ENCODE peak calls at places on chromosomes 6 and 20, in six cellular contexts. X is lower lobe of right lung, G is keratinocyte, H is HCT116, J is sigmoid colon, U is Caco-2. B is an unnamed sample.

GRCh38 chr20:43843096-43843964 is 71.3 kb upstream of the TOX2 start:
- DNase-seq in X (no peak), G (peak; percentile 21), H (no peak), J (peak; percentile 13), U (peak; percentile 35), B (no peak)

GRCh38 chr6:64113703-64114102 is 478.1 kb downstream of the PHF3 start:
- DNase-seq in X (no peak), G (no peak), H (no peak), J (no peak), U (no peak), B (no peak)

GRCh38 chr6:108606130-108606797 is 45.5 kb downstream of the FOXO3 start:
- DNase-seq in X (no peak), G (no peak), H (no peak), J (no peak), U (no peak), B (no peak)

GRCh38 chr20:8534368-8534767 is 402.3 kb downstream of the PLCB1 start:
- DNase-seq in X (no peak), G (no peak), H (no peak), J (no peak), U (no peak), B (no peak)

GRCh38 chr20:49045440-49046086 is 549 bp upstream of the CSE1L start:
- DNase-seq in X (peak; percentile 68), G (no peak), H (no peak), J (peak; percentile 73), U (no peak), B (no peak)

GRCh38 chr6:154487367-154488275 is 22.9 kb downstream of the CNKSR3 start:
- DNase-seq in X (no peak), G (no peak), H (no peak), J (no peak), U (no peak), B (no peak)

GRCh38 chr6:25934181-25934580 is 3.7 kb upstream of the SLC17A2 start:
- DNase-seq in X (no peak), G (no peak), H (no peak), J (no peak), U (no peak), B (no peak)

GRCh38 chr20:62928246-62928939 is 2.1 kb upstream of the DIDO1 start:
- DNase-seq in X (peak; percentile 18), G (no peak), H (no peak), J (no peak), U (peak; percentile 42), B (no peak)

GRCh38 chr6:51996296-51996947 is 91.0 kb downstream of the PKHD1 start:
- DNase-seq in X (no peak), G (no peak), H (no peak), J (no peak), U (no peak), B (no peak)

GRCh38 chr6:69936674-69937363 is 70.5 kb downstream of the COL19A1 start:
- DNase-seq in X (no peak), G (no peak), H (no peak), J (no peak), U (no peak), B (no peak)

GRCh38 chr6:29887330-29887818 is 55.0 kb upstream of the HLA-A start:
- DNase-seq in X (peak; percentile 74), G (no peak), H (peak; percentile 8), J (peak; percentile 84), U (peak; percentile 48), B (no peak)

GRCh38 chr20:1293641-1294379 is 27.7 kb downstream of the SNPH start:
- DNase-seq in X (no peak), G (no peak), H (no peak), J (peak; percentile 42), U (no peak), B (no peak)

GRCh38 chr6:154197176-154197850 is 158.3 kb downstream of the OPRM1 start:
- DNase-seq in X (no peak), G (no peak), H (no peak), J (no peak), U (no peak), B (no peak)

GRCh38 chr6:135191508-135192255 is 10.6 kb downstream of the MYB start:
- DNase-seq in X (no peak), G (no peak), H (no peak), J (no peak), U (no peak), B (no peak)

GRCh38 chr6:31122803-31123706 is 2.8 kb upstream of the CDSN start:
- DNase-seq in X (peak; percentile 63), G (no peak), H (peak; percentile 72), J (peak; percentile 89), U (no peak), B (peak; percentile 43)

GRCh38 chr6:130466744-130467052 is 100.9 kb downstream of the TMEM200A start:
- DNase-seq in X (no peak), G (no peak), H (no peak), J (no peak), U (no peak), B (no peak)

GRCh38 chr6:19866900-19867627 is 29.9 kb downstream of the ID4 start:
- DNase-seq in X (no peak), G (peak; percentile 26), H (peak; percentile 71), J (no peak), U (no peak), B (no peak)

GRCh38 chr6:72559067-72559466 is 62.8 kb upstream of the KCNQ5 start:
- DNase-seq in X (no peak), G (no peak), H (no peak), J (no peak), U (no peak), B (no peak)

GRCh38 chr20:33788351-33789049 is 22.6 kb upstream of the CHMP4B start:
- DNase-seq in X (no peak), G (no peak), H (no peak), J (no peak), U (no peak), B (no peak)

GRCh38 chr6:81669445-81669844 is 83.0 kb downstream of the TENT5A start:
- DNase-seq in X (no peak), G (no peak), H (no peak), J (no peak), U (no peak), B (no peak)

GRCh38 chr6:192313-192664 is 100.0 kb upstream of the DUSP22 start:
- DNase-seq in X (peak; percentile 26), G (no peak), H (no peak), J (no peak), U (no peak), B (no peak)

GRCh38 chr20:36179170-36179945 is 24.8 kb downstream of the EPB41L1 start:
- DNase-seq in X (no peak), G (no peak), H (no peak), J (no peak), U (no peak), B (no peak)

GRCh38 chr20:13302647-13303425 is 81.8 kb downstream of the ISM1 start:
- DNase-seq in X (no peak), G (no peak), H (peak; percentile 4), J (no peak), U (peak; percentile 71), B (no peak)

GRCh38 chr6:107116328-107116892 is 1.1 kb upstream of the BEND3 start:
- DNase-seq in X (peak; percentile 58), G (no peak), H (no peak), J (peak; percentile 44), U (peak; percentile 42), B (no peak)

GRCh38 chr6:52596371-52597028 is 19.6 kb upstream of the TRAM2 start:
- DNase-seq in X (no peak), G (no peak), H (no peak), J (no peak), U (no peak), B (no peak)

GRCh38 chr6:125511809-125512341 is 210.1 kb upstream of the HDDC2 start:
- DNase-seq in X (no peak), G (no peak), H (no peak), J (no peak), U (no peak), B (no peak)

GRCh38 chr6:157681041-157681650 is 141.9 kb upstream of the SNX9 start:
- DNase-seq in X (no peak), G (no peak), H (no peak), J (no peak), U (no peak), B (no peak)

GRCh38 chr6:166849762-166850181 is 106.6 kb downstream of the RNASET2 start:
- DNase-seq in X (no peak), G (no peak), H (no peak), J (no peak), U (no peak), B (no peak)

GRCh38 chr20:57277398-57278105 is 11.1 kb upstream of the BMP7 start:
- DNase-seq in X (no peak), G (no peak), H (no peak), J (no peak), U (no peak), B (no peak)

DNA sequence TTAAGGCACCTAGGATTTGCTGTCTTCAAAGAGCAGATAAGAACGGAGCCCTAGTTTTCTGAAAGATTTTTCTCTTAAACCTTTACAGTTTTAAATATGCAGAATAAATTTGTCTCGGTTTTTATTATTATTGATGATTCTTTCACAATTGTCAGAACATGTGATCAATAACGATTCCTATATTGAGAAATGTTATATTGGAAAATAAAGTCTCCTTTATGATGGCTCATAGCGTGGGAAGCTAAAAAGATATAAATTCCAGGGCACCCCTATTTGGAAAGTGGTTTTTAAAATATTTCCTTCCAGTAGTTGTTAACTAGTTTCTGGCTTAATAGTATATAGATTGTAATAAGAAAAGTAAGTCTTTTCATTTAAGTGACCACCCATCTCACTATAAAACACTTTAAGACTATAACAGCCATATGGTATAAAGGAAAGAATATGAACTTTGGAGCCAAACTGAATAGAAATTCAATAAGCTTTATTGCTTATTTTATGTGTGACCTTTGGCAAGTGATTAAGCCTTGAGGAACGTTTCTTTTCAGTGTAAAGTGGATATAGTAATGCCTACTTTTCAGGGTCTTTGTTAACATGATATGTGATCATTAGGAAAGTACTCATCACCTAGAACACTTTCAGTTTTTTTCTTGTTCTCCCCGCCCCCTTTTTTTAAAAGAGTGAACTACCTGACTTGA is 369.6 kb downstream of the LAMA2 start:
- DNase-seq in X (no peak), G (no peak), H (no peak), J (no peak), U (no peak), B (no peak)
- TF ChIP-seq CTCF in X (no peak), G (no peak), H (no peak), J (no peak), U (no peak), B (no peak)

GRCh38 chr6:34223964-34224940 is 12.4 kb upstream of the HMGA1 start:
- DNase-seq in X (peak; percentile 94), G (peak; percentile 76), H (no peak), J (peak; percentile 96), U (peak; percentile 85), B (peak; percentile 82)
- TF ChIP-seq CTCF in X (no peak), G (no peak), H (no peak), J (no peak), U (no peak), B (no peak)

GRCh38 chr6:46538800-46539199 is 47.6 kb upstream of the RCAN2 start:
- DNase-seq in X (no peak), G (no peak), H (no peak), J (no peak), U (no peak), B (no peak)

GRCh38 chr6:46541556-46541955 is 50.3 kb upstream of the RCAN2 start:
- DNase-seq in X (no peak), G (no peak), H (no peak), J (no peak), U (no peak), B (no peak)
- TF ChIP-seq CTCF in X (no peak), G (no peak), H (no peak), J (no peak), U (no peak), B (no peak)

DNA sequence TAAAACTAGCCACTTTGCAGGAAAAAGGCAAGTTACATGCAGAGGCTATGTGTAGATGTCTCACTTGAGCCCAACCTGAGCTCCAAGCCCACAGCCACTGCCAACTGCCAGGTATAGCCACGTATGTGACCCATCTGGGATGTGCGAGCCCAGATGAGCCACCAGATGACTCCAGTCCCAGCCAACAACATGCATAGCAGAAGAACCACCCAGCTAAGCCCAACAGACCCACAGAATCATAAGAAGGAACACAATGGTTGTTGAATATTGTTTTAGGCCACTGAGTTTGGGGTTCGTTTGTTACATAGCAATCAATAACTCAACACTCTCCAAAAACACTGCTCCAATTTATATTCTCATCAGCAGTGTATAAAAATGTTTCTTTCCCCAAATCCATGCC is 16.3 kb downstream of the FAM50B start:
- DNase-seq in X (no peak), G (no peak), H (no peak), J (no peak), U (no peak), B (no peak)
- TF ChIP-seq CTCF in X (no peak), G (no peak), H (no peak), J (no peak), U (no peak), B (no peak)